ENCODE peak calls at places on chromosomes 6 and 20, in seven cellular contexts. K, S, E, P, L, F and Y are unnamed samples.

GRCh38 chr6:19836799-19837510 is at the start of gene ID4:
- DNase-seq in F (peak; percentile 18), K (no peak), S (peak; percentile 78), E (peak; percentile 88), L (peak; percentile 91), P (no peak), Y (no peak)

GRCh38 chr6:87333591-87334181 is 4.6 kb upstream of the GJB7 start:
- DNase-seq in S (no peak), K (no peak), P (no peak), L (peak; percentile 13), E (no peak), F (no peak), Y (no peak)

GRCh38 chr6:113763883-113764282 is 93.3 kb upstream of the MARCKS start:
- DNase-seq in K (no peak), F (peak; percentile 80), P (peak; percentile 22), E (no peak), S (peak; percentile 10), L (peak; percentile 53), Y (no peak)

GRCh38 chr6:160979063-160979708 is 12.4 kb upstream of the MAP3K4 start:
- DNase-seq in K (no peak), E (no peak), F (no peak), P (no peak), S (no peak), L (peak; percentile 69), Y (no peak)

GRCh38 chr6:168943231-168943905 is 310.3 kb downstream of the THBS2 start:
- DNase-seq in E (no peak), L (no peak), F (no peak), P (no peak), S (no peak), K (no peak), Y (no peak)

GRCh38 chr6:147711511-147711910 is 203.0 kb downstream of the SAMD5 start:
- DNase-seq in P (no peak), L (no peak), S (no peak), E (no peak), F (no peak), K (no peak), Y (no peak)

GRCh38 chr20:11159728-11160127 is 485.9 kb upstream of the JAG1 start:
- DNase-seq in L (peak; percentile 86), F (peak; percentile 72), K (no peak), E (peak; percentile 24), S (no peak), P (no peak), Y (no peak)

GRCh38 chr6:44002071-44002590 is 125.1 kb downstream of the MRPL14 start:
- DNase-seq in F (no peak), E (no peak), K (no peak), P (no peak), S (no peak), L (no peak), Y (peak; percentile 78)

GRCh38 chr6:125789576-125790402 is 971 bp upstream of the NCOA7 start:
- DNase-seq in P (no peak), S (no peak), F (peak; percentile 72), K (peak; percentile 58), L (peak; percentile 66), E (peak; percentile 59), Y (peak; percentile 85)

GRCh38 chr6:10146723-10147451 is 268.0 kb downstream of the TFAP2A start:
- DNase-seq in K (peak; percentile 57), E (peak; percentile 1), P (peak; percentile 40), L (peak; percentile 24), F (no peak), S (peak; percentile 21), Y (no peak)

GRCh38 chr20:63538204-63539091 is 1.3 kb upstream of the PTK6 start:
- DNase-seq in S (peak; percentile 95), E (no peak), P (no peak), K (no peak), F (no peak), L (peak; percentile 49), Y (no peak)

GRCh38 chr6:158085261-158086053 is 82.6 kb downstream of the SERAC1 start:
- DNase-seq in L (no peak), S (no peak), K (no peak), P (no peak), F (no peak), E (no peak), Y (no peak)

GRCh38 chr20:19074828-19075516 is 137.5 kb upstream of the SLC24A3 start:
- DNase-seq in K (peak; percentile 73), P (no peak), E (no peak), F (no peak), S (no peak), L (no peak), Y (peak; percentile 87)

GRCh38 chr6:138420356-138420755 is 16.3 kb downstream of the HEBP2 start:
- DNase-seq in L (no peak), P (no peak), K (no peak), E (no peak), F (no peak), S (no peak), Y (no peak)

GRCh38 chr6:119230160-119230559 is 119.4 kb downstream of the MAN1A1 start:
- DNase-seq in K (no peak), E (no peak), S (no peak), F (no peak), L (no peak), P (no peak), Y (no peak)

GRCh38 chr6:3965071-3965718 is 113.7 kb downstream of the FAM217A start:
- DNase-seq in F (peak; percentile 70), L (no peak), P (no peak), K (no peak), E (no peak), S (no peak), Y (no peak)

GRCh38 chr6:154297711-154298110 is 58.9 kb downstream of the IPCEF1 start:
- DNase-seq in E (no peak), F (no peak), P (no peak), L (no peak), S (no peak), K (no peak), Y (no peak)

GRCh38 chr20:25017257-25017803 is 24.8 kb upstream of the APMAP start:
- DNase-seq in P (no peak), K (peak; percentile 95), F (no peak), L (no peak), S (no peak), E (no peak), Y (peak; percentile 54)

GRCh38 chr6:169162968-169163903 is 90.4 kb downstream of the THBS2 start:
- DNase-seq in P (peak; percentile 74), F (peak; percentile 53), L (peak; percentile 97), E (no peak), S (peak; percentile 73), K (no peak), Y (no peak)

GRCh38 chr6:70538364-70538763 is 28.4 kb upstream of the SDHAF4 start:
- DNase-seq in F (no peak), S (no peak), L (no peak), P (no peak), K (peak; percentile 58), E (no peak), Y (no peak)

GRCh38 chr6:47495954-47496545 is 18.5 kb downstream of the CD2AP start:
- DNase-seq in F (no peak), L (no peak), E (no peak), P (no peak), S (no peak), K (no peak), Y (no peak)
- H3K27ac ChIP-seq in F (no peak overlapping the region), L (no peak overlapping the region), E (no peak overlapping the region), P (no peak overlapping the region), S (no peak overlapping the region), K (no peak overlapping the region), Y (no peak overlapping the region)

GRCh38 chr20:37392441-37393195 is 46.7 kb downstream of the SRC start:
- DNase-seq in E (no peak), K (peak; percentile 47), L (no peak), F (no peak), S (no peak), P (no peak), Y (peak; percentile 51)
- H3K27ac ChIP-seq in E (no peak overlapping the region), K (no peak overlapping the region), L (no peak overlapping the region), F (no peak overlapping the region), S (peak overlapping the region; percentile 69), P (no peak overlapping the region), Y (no peak overlapping the region)

GRCh38 chr20:57400821-57401564 is 9.8 kb downstream of the RBM38 start:
- DNase-seq in F (no peak), L (no peak), P (no peak), K (peak; percentile 4), E (no peak), S (no peak), Y (peak; percentile 95)
- H3K27ac ChIP-seq in F (no peak overlapping the region), L (no peak overlapping the region), P (no peak overlapping the region), K (no peak overlapping the region), E (no peak overlapping the region), S (no peak overlapping the region), Y (peak overlapping the region; percentile 94)

GRCh38 chr6:34531580-34532201 is 24.4 kb downstream of the SPDEF start:
- DNase-seq in S (no peak), P (peak; percentile 19), E (peak; percentile 64), L (peak; percentile 33), F (peak; percentile 85), K (no peak), Y (peak; percentile 84)
- H3K27ac ChIP-seq in S (no peak overlapping the region), P (no peak overlapping the region), E (no peak overlapping the region), L (no peak overlapping the region), F (no peak overlapping the region), K (no peak overlapping the region), Y (peak overlapping the region; percentile 33)

DNA sequence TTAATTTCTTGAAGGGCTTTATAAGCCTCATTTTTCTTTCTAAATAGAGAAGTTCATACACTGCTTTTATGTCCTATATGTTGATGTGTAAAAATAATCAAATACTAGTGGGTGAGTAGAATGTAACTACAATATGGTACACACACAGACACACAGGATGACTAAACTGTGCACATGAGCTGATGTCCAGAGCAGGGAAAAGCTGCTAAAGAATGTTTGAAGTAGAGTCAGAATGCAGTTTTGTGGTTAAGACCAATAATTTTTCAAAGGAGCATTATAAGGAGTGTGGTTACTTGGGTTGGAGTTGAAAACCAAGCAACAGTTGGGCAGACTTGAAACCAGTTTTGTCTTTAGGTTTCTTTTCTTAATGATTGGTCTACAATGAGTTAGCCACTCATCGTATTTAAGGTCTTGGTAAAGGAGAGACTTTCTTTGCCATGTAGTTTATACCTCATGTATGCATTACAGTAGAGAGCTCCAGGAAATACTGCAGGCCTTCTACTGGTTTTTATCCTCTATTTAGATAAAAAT is 196.6 kb downstream of the ESR1 start:
- DNase-seq in F (no peak), S (no peak), L (no peak), E (no peak), K (peak; percentile 48), P (no peak), Y (no peak)
- H3K27ac ChIP-seq in F (no peak overlapping the region), S (no peak overlapping the region), L (no peak overlapping the region), E (no peak overlapping the region), K (no peak overlapping the region), P (no peak overlapping the region), Y (no peak overlapping the region)